ENCODE peak calls at places on chromosome 16, in eight cellular contexts. B, X, I, W, Y, C, Q and U are unnamed samples. For H3K36me3, the result is how much of the 10 kb centered on the place peaks cover.

GRCh38 chr16:83814654-83814985 is 6.8 kb downstream of the HSBP1 start:
- DNase-seq in I (no peak), B (no peak), Y (no peak), Q (no peak), W (no peak), X (no peak), C (no peak), U (no peak)

GRCh38 chr16:1638757-1639156 is 26.6 kb downstream of the CRAMP1 start:
- DNase-seq in Q (no peak), I (no peak), B (no peak), Y (no peak), C (no peak), W (no peak), X (no peak), U (no peak)

GRCh38 chr16:54699656-54700055 is 231.0 kb upstream of the IRX5 start:
- DNase-seq in X (no peak), Y (no peak), C (no peak), B (no peak), W (no peak), I (no peak), Q (no peak), U (no peak)

GRCh38 chr16:89324056-89325010 is 106.8 kb downstream of the ZNF778 start:
- DNase-seq in B (no peak), Y (no peak), X (no peak), I (no peak), Q (no peak), W (peak), C (peak), U (no peak)

GRCh38 chr16:73601911-73602310 is 554.0 kb upstream of the ZFHX3 start:
- DNase-seq in X (no peak), Y (no peak), C (no peak), I (no peak), Q (no peak), W (no peak), B (no peak), U (no peak)

GRCh38 chr16:52441886-52442285 is 105.1 kb downstream of the TOX3 start:
- DNase-seq in C (no peak), Y (no peak), X (no peak), I (no peak), Q (no peak), W (no peak), B (no peak), U (no peak)

GRCh38 chr16:53121666-53122065 is 66.9 kb downstream of the CHD9 start:
- DNase-seq in Q (no peak), I (no peak), Y (no peak), C (no peak), W (no peak), B (no peak), X (no peak), U (no peak)

GRCh38 chr16:22670551-22670970 is 143.4 kb upstream of the HS3ST2 start:
- DNase-seq in C (no peak), W (no peak), X (peak), Y (no peak), Q (peak), I (peak), B (no peak), U (peak)

GRCh38 chr16:24729967-24730815 is 740 bp downstream of the TNRC6A start:
- DNase-seq in Y (peak), Q (peak), X (peak), W (peak), B (peak), C (no peak), I (peak), U (peak)

GRCh38 chr16:23499801-23500200 is 10.5 kb downstream of the GGA2 start:
- DNase-seq in W (no peak), Y (no peak), I (no peak), Q (no peak), B (no peak), C (no peak), X (no peak), U (no peak)

GRCh38 chr16:22924492-22924891 is 110.5 kb downstream of the HS3ST2 start:
- DNase-seq in Y (no peak), X (no peak), Q (no peak), W (no peak), I (no peak), B (no peak), C (no peak), U (no peak)

GRCh38 chr16:81592353-81592866 is 147.8 kb downstream of the CMIP start:
- DNase-seq in I (no peak), Q (no peak), C (no peak), X (no peak), B (peak), W (no peak), Y (no peak), U (no peak)

GRCh38 chr16:3980311-3981111 is 100.0 kb upstream of the CREBBP start:
- DNase-seq in W (no peak), I (peak), B (no peak), Y (no peak), Q (no peak), X (no peak), C (no peak), U (no peak)

GRCh38 chr16:85652431-85653221 is 36.1 kb downstream of the GINS2 start:
- DNase-seq in I (peak), X (peak), C (peak), B (peak), W (no peak), Y (no peak), Q (peak), U (peak)

DNA sequence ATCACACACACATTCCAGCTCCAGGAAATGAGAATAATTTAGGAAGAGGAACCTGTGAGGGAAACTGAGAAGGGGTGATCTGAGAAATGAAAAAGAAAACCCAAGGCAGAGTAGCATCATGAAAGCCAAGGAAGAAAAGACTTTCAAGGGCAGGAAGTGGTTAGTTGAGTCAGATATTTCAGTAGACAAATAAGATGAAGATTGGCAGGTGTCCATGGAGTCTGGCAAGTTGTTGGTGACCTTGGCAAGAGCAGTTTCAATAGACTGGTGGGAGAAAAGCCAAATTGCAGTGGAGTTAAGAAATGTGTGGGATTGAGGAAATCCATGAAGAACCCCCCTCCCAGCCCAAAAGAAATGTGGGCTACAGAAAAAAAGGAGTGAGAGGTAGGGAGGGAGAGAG is 10.7 kb downstream of the GNAO1 start:
- DNase-seq in X (no peak), I (no peak), W (no peak), B (no peak), C (no peak), Q (no peak), Y (no peak), U (no peak)
- TF ChIP-seq CTCF in X (no peak), I (no peak), W (no peak), B (no peak), C (no peak), Q (no peak), Y (no peak), U (no peak)

DNA sequence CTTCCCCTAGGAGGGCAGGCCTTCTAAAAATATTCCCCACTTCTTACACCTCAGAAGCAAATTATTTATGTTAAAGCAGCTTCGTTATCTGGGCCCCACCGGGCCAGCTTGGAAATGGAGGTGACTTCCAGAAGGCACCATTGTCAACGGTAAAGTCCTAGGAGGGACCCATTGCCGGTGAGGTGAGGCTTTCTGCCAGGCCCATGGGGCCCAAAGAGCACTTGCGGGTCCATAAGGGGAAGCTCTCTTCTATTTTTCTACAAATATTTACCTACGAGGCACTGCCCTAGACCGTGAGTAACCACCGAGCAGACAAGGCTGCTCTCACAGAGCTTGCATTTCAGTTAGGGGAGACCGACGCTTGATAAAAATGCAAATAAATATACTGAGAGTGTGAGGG is 41.5 kb downstream of the C16orf78 start:
- DNase-seq in X (no peak), C (no peak), I (no peak), Y (no peak), W (no peak), B (no peak), Q (no peak), U (no peak)
- H3K36me3 ChIP-seq in X (under half), C (under half), I (under half), Y (under half), W (under half), B (under half), Q (under half), U (under half)

GRCh38 chr16:68375801-68376536 is 65.2 kb downstream of the PRMT7 start:
- DNase-seq in I (no peak), C (peak), Q (peak), W (no peak), Y (no peak), X (no peak), B (no peak), U (no peak)

GRCh38 chr16:68374961-68375660 is 64.3 kb downstream of the PRMT7 start:
- DNase-seq in I (no peak), W (no peak), X (no peak), Y (no peak), Q (peak), B (no peak), C (peak), U (no peak)

GRCh38 chr16:68372806-68373205 is 62.0 kb downstream of the PRMT7 start:
- DNase-seq in Q (no peak), C (peak), X (no peak), I (no peak), Y (no peak), B (no peak), W (no peak), U (no peak)

GRCh38 chr16:68373528-68374250 is 62.9 kb downstream of the PRMT7 start:
- DNase-seq in W (no peak), Y (no peak), I (no peak), B (no peak), X (no peak), C (peak), Q (no peak), U (no peak)

DNA sequence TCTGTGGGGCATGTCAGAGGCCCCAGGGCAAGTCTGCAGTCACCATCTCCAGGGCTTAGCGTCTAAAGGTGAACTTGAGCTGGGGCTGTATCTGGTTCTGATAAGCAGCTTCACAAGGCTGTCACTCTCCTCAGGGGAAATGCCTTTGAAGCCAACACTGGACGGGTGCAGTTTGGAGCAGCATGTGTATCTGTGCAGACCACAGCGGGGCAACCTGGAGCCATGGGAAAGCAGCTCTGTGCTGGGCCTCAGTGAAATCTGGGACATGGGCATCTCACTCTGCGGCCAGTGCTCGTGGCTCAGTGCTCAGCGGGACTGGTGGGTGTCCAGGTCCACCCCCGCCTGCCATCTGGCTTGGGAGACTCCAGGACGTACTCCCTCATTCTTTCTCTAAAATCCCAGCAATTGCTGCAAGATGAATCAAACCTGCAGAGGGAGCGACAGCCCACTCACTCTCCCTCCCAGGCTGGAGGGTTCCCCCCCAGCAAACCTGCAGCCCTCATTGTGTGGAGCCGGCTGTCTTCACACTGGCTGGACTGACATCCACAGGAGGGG is 63.5 kb downstream of the PRMT7 start:
- DNase-seq in I (no peak), Y (no peak), Q (no peak), W (no peak), X (peak), B (no peak), C (peak), U (no peak)
- TF ChIP-seq CTCF in I (no peak), Y (no peak), Q (no peak), W (no peak), X (no peak), B (no peak), C (no peak), U (peak)

DNA sequence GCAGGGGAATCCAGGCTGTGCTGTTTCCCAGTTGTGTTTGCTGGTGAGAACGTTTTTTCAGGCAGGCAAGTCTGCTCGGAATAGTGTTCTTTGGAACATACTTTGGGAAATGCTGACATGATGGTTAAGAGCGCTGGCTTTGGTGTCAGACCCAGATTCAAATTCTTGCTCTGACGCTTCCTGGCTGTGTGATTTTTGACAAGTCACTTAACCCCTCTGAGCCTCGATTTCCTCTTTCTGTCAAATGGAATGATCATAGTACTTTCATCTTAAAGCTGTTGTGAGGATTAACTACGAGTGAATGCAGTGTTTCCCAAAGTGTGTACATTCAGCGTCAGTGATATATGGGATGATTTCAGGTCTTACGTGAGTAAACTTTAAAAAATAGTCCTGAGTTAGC is 4.8 kb downstream of the FBRS start:
- DNase-seq in Q (no peak), B (no peak), W (no peak), Y (no peak), X (no peak), C (no peak), I (no peak), U (no peak)
- H3K36me3 ChIP-seq in Q (under half), B (half or more), W (half or more), Y (half or more), X (under half), C (under half), I (half or more), U (half or more)

GRCh38 chr16:79644977-79645667 is 44.6 kb upstream of the MAF start:
- DNase-seq in C (no peak), Y (no peak), I (no peak), W (no peak), B (no peak), X (no peak), Q (no peak), U (no peak)
- TF ChIP-seq CTCF in C (no peak), Y (no peak), I (no peak), W (no peak), B (no peak), X (no peak), Q (no peak), U (no peak)

GRCh38 chr16:50335198-50335958 is 33.4 kb downstream of the BRD7 start:
- DNase-seq in B (no peak), I (no peak), W (no peak), C (no peak), X (no peak), Y (no peak), Q (no peak), U (no peak)

GRCh38 chr16:50338371-50339231 is 30.2 kb downstream of the BRD7 start:
- DNase-seq in X (no peak), C (no peak), W (no peak), I (no peak), B (no peak), Y (no peak), Q (no peak), U (no peak)

GRCh38 chr16:50336884-50337283 is 31.9 kb downstream of the BRD7 start:
- DNase-seq in Y (no peak), Q (no peak), C (no peak), B (no peak), I (no peak), W (no peak), X (no peak), U (no peak)

DNA sequence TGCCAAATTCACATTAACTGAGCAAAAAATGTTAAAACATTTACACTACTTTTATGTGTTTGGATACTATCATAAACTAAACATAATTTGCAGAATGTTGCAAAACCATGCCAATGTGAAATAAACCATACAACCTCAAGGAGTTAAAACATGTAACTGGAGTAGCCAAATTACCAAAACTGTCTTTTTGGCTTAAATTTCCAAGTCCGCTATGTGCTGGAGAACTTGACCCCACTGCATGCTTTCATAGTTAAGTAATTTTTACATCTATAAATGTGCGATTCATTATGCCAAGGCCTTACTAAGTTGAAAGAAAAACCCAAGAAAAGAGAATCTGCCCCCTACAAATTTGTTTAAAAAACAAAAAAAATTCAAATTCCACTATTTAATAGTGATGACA is 28.2 kb downstream of the BRD7 start:
- DNase-seq in X (no peak), W (no peak), C (no peak), B (no peak), Q (no peak), I (no peak), Y (no peak), U (no peak)
- H3K36me3 ChIP-seq in X (under half), W (under half), C (under half), B (under half), Q (under half), I (half or more), Y (under half), U (under half)

DNA sequence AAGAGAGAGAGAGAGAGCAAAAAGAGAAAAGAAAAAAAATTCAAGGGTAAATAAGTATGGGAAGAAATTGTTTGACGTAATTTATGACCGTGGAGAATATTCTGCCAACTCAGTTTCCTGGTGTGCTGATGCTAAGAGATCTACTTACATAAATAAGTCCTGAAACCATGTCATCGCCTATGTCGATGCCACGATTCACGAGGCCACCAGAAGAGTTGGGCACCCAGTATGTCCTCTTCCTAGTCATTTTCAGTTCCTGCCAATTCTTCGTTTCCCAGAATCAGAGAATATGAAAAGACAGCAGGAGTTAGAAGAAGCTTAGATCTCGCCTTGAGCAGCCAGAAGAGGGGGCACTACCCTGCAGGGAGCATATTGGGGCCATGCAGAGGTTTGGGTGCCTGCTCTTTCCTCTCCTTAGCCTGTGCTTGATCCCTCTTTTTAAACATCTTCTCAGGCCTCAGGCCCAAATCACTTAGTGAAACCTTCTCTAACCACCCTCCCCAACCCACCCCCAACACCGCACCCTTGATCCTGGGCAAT is 12.4 kb upstream of the LONP2 start:
- DNase-seq in Q (peak), C (no peak), W (no peak), X (peak), I (peak), Y (no peak), B (peak), U (peak)
- TF ChIP-seq CTCF in Q (peak), C (no peak), W (peak), X (peak), I (peak), Y (peak), B (no peak), U (peak)